ENCODE peak calls at places on chromosome 2, in nine cellular contexts. Q is neural progenitor cell, U is testis, B is endodermal cell, S is aorta, A is pancreas, T is colonic mucosa, L is endothelial cell of umbilical vein, J is gastrocnemius medialis. I is an unnamed sample. For H3K4me1 and H3K27me3, the result is how much of the 10 kb centered on the place peaks cover.

GRCh38 chr2:56008661-56009411 is 85.3 kb upstream of the EFEMP1 start:
- DNase-seq in Q (peak), U (peak), B (peak), S (peak), A (no peak), T (peak), L (peak), J (peak), I (no peak)

GRCh38 chr2:173223880-173224279 is 130.8 kb upstream of the CDCA7 start:
- DNase-seq in Q (no peak), U (no peak), B (no peak), S (no peak), A (no peak), T (no peak), L (no peak), J (no peak), I (no peak)

GRCh38 chr2:120239488-120240287 is 13.0 kb upstream of the RALB start:
- DNase-seq in Q (peak), U (no peak), B (peak), S (peak), A (peak), T (no peak), L (peak), J (no peak), I (no peak)

GRCh38 chr2:12686708-12687107 is 30.0 kb upstream of the TRIB2 start:
- DNase-seq in Q (no peak), U (no peak), B (no peak), S (no peak), A (no peak), T (no peak), L (no peak), J (no peak), I (no peak)

GRCh38 chr2:24885221-24886113 is 34.6 kb downstream of the ADCY3 start:
- DNase-seq in Q (no peak), U (no peak), B (peak), S (peak), A (no peak), T (no peak), L (no peak), J (no peak), I (no peak)

GRCh38 chr2:186757009-186757408 is 63.1 kb downstream of the FAM171B start:
- DNase-seq in Q (peak), U (no peak), B (peak), S (no peak), A (no peak), T (no peak), L (peak), J (no peak), I (no peak)

GRCh38 chr2:96404446-96405373 is 69.1 kb downstream of the NCAPH start:
- DNase-seq in Q (no peak), U (peak), B (no peak), S (peak), A (no peak), T (peak), L (no peak), J (peak), I (no peak)

GRCh38 chr2:62941413-62941812 is 109.2 kb upstream of the OTX1 start:
- DNase-seq in Q (no peak), U (no peak), B (no peak), S (no peak), A (no peak), T (no peak), L (no peak), J (no peak), I (no peak)

GRCh38 chr2:98561018-98561417 is 47.3 kb downstream of the COA5 start:
- DNase-seq in Q (no peak), U (no peak), B (no peak), S (no peak), A (no peak), T (no peak), L (no peak), J (no peak), I (no peak)

GRCh38 chr2:215451012-215451756 is 15.3 kb upstream of the FN1 start:
- DNase-seq in Q (no peak), U (no peak), B (no peak), S (no peak), A (no peak), T (no peak), L (no peak), J (no peak), I (no peak)

GRCh38 chr2:135586148-135586547 is 54.9 kb downstream of the R3HDM1 start:
- DNase-seq in Q (peak), U (no peak), B (peak), S (no peak), A (no peak), T (no peak), L (no peak), J (no peak), I (no peak)

GRCh38 chr2:101624706-101625332 is 72.7 kb upstream of the MAP4K4 start:
- DNase-seq in Q (no peak), U (no peak), B (peak), S (no peak), A (no peak), T (no peak), L (no peak), J (no peak), I (no peak)

GRCh38 chr2:38277245-38278119 is 99.6 kb downstream of the ATL2 start:
- DNase-seq in Q (peak), U (no peak), B (peak), S (no peak), A (no peak), T (no peak), L (no peak), J (no peak), I (no peak)

GRCh38 chr2:112162341-112162740 is 24.2 kb downstream of the FBLN7 start:
- DNase-seq in Q (no peak), U (no peak), B (no peak), S (peak), A (no peak), T (no peak), L (no peak), J (no peak), I (no peak)

GRCh38 chr2:138752231-138752956 is 27.8 kb downstream of the NXPH2 start:
- DNase-seq in Q (no peak), U (no peak), B (no peak), S (no peak), A (no peak), T (no peak), L (no peak), J (no peak), I (no peak)

GRCh38 chr2:176496756-176497155 is 227.5 kb downstream of the MTX2 start:
- DNase-seq in Q (no peak), U (no peak), B (no peak), S (no peak), A (no peak), T (no peak), L (no peak), J (no peak), I (no peak)

GRCh38 chr2:72961036-72961720 is 43.9 kb downstream of the EMX1 start:
- DNase-seq in Q (no peak), U (no peak), B (no peak), S (no peak), A (no peak), T (no peak), L (no peak), J (no peak), I (no peak)

GRCh38 chr2:20450201-20451108 is 3.6 kb downstream of the RHOB start:
- DNase-seq in Q (peak), U (peak), B (peak), S (peak), A (no peak), T (peak), L (peak), J (peak), I (no peak)

GRCh38 chr2:221810216-221810615 is 238.1 kb upstream of the EPHA4 start:
- DNase-seq in Q (no peak), U (no peak), B (no peak), S (no peak), A (no peak), T (no peak), L (no peak), J (no peak), I (no peak)

GRCh38 chr2:36356199-36356989 is 816 bp downstream of the CRIM1 start:
- DNase-seq in Q (peak), U (peak), B (peak), S (peak), A (peak), T (no peak), L (peak), J (peak), I (no peak)

GRCh38 chr2:119207447-119207846 is 16.2 kb upstream of the STEAP3 start:
- DNase-seq in Q (no peak), U (no peak), B (no peak), S (no peak), A (no peak), T (no peak), L (no peak), J (no peak), I (no peak)

GRCh38 chr2:73006969-73007710 is 64.4 kb downstream of the SFXN5 start:
- DNase-seq in Q (no peak), U (no peak), B (peak), S (peak), A (no peak), T (no peak), L (peak), J (no peak), I (no peak)

GRCh38 chr2:162058973-162059668 is 14.9 kb downstream of the DPP4 start:
- DNase-seq in Q (no peak), U (no peak), B (no peak), S (no peak), A (no peak), T (no peak), L (no peak), J (no peak), I (no peak)

GRCh38 chr2:173676647-173677046 is 288.5 kb downstream of the SP3 start:
- DNase-seq in Q (no peak), U (no peak), B (no peak), S (no peak), A (no peak), T (no peak), L (no peak), J (no peak), I (no peak)

GRCh38 chr2:186532891-186533290 is 46.8 kb downstream of the ZC3H15 start:
- DNase-seq in Q (no peak), U (no peak), B (no peak), S (no peak), A (no peak), T (no peak), L (peak), J (no peak), I (no peak)

GRCh38 chr2:101241158-101241557 is 11.5 kb upstream of the CNOT11 start:
- DNase-seq in Q (no peak), U (no peak), B (no peak), S (no peak), A (no peak), T (no peak), L (no peak), J (no peak), I (no peak)

GRCh38 chr2:172445851-172446250 is 18.5 kb downstream of the ITGA6 start:
- DNase-seq in Q (no peak), U (peak), B (no peak), S (no peak), A (no peak), T (no peak), L (peak), J (no peak), I (no peak)

GRCh38 chr2:216596234-216596985 is 36.8 kb upstream of the IGFBP2 start:
- DNase-seq in Q (no peak), U (no peak), B (no peak), S (no peak), A (no peak), T (no peak), L (peak), J (no peak), I (no peak)

GRCh38 chr2:80365762-80366161 is 61.2 kb upstream of the LRRTM1 start:
- DNase-seq in Q (peak), U (no peak), B (no peak), S (no peak), A (no peak), T (no peak), L (no peak), J (no peak), I (no peak)

GRCh38 chr2:86580560-86580959 is 17.3 kb upstream of the CHMP3 start:
- DNase-seq in Q (no peak), U (no peak), B (no peak), S (no peak), A (no peak), T (no peak), L (no peak), J (no peak), I (no peak)

GRCh38 chr2:33022989-33023731 is 76.4 kb downstream of the LTBP1 start:
- DNase-seq in Q (no peak), U (no peak), B (no peak), S (no peak), A (no peak), T (no peak), L (peak), J (no peak), I (no peak)

GRCh38 chr2:23330214-23330613 is 54.8 kb upstream of the KLHL29 start:
- DNase-seq in Q (peak), U (peak), B (peak), S (no peak), A (no peak), T (no peak), L (peak), J (no peak), I (no peak)

GRCh38 chr2:229043681-229044080 is 227.4 kb downstream of the PID1 start:
- DNase-seq in Q (no peak), U (no peak), B (no peak), S (no peak), A (no peak), T (no peak), L (no peak), J (no peak), I (no peak)

GRCh38 chr2:239881561-239882320 is 143.4 kb downstream of the NDUFA10 start:
- DNase-seq in Q (no peak), U (peak), B (no peak), S (no peak), A (no peak), T (peak), L (peak), J (no peak), I (no peak)

GRCh38 chr2:197498937-197499593 is 575 bp downstream of the HSPD1 start:
- DNase-seq in Q (peak), U (peak), B (peak), S (peak), A (peak), T (peak), L (peak), J (peak), I (no peak)
- H3K4me1 ChIP-seq in Q (under half), U (under half), B (under half), S (under half), A (under half), T (under half), L (under half), J (under half), I (under half)

GRCh38 chr2:3323360-3324035 is 54.1 kb downstream of the EIPR1 start:
- DNase-seq in Q (no peak), U (no peak), B (no peak), S (no peak), A (no peak), T (no peak), L (no peak), J (no peak), I (no peak)
- H3K27me3 ChIP-seq in Q (under half), U (under half), B (under half), S (under half), A (under half), T (under half), L (under half), J (under half), I (under half)

GRCh38 chr2:160224060-160224459 is 24.0 kb upstream of the ITGB6 start:
- DNase-seq in Q (no peak), U (no peak), B (no peak), S (no peak), A (no peak), T (no peak), L (peak), J (peak), I (no peak)

GRCh38 chr2:160226367-160226766 is 26.3 kb upstream of the ITGB6 start:
- DNase-seq in Q (no peak), U (no peak), B (no peak), S (no peak), A (no peak), T (no peak), L (no peak), J (no peak), I (no peak)

GRCh38 chr2:160227252-160227651 is 27.2 kb upstream of the ITGB6 start:
- DNase-seq in Q (no peak), U (no peak), B (no peak), S (no peak), A (no peak), T (no peak), L (peak), J (peak), I (no peak)

GRCh38 chr2:160224507-160224906 is 24.4 kb upstream of the ITGB6 start:
- DNase-seq in Q (no peak), U (no peak), B (no peak), S (no peak), A (no peak), T (no peak), L (no peak), J (no peak), I (no peak)

GRCh38 chr2:160225722-160226121 is 25.6 kb upstream of the ITGB6 start:
- DNase-seq in Q (no peak), U (peak), B (no peak), S (no peak), A (no peak), T (no peak), L (no peak), J (no peak), I (no peak)
- H3K4me1 ChIP-seq in Q (under half), U (under half), B (under half), S (under half), A (under half), T (under half), L (half or more), J (half or more), I (half or more)

GRCh38 chr2:127581050-127581345 is 45.5 kb downstream of the MYO7B start:
- DNase-seq in Q (no peak), U (no peak), B (peak), S (no peak), A (no peak), T (no peak), L (no peak), J (no peak), I (no peak)

GRCh38 chr2:127578411-127578810 is 42.9 kb downstream of the MYO7B start:
- DNase-seq in Q (no peak), U (no peak), B (no peak), S (peak), A (no peak), T (peak), L (no peak), J (no peak), I (no peak)

GRCh38 chr2:127581516-127582490 is 46.3 kb downstream of the MYO7B start:
- DNase-seq in Q (no peak), U (no peak), B (peak), S (peak), A (no peak), T (no peak), L (no peak), J (no peak), I (no peak)

GRCh38 chr2:127579231-127579630 is 43.7 kb downstream of the MYO7B start:
- DNase-seq in Q (no peak), U (no peak), B (no peak), S (peak), A (no peak), T (peak), L (no peak), J (no peak), I (no peak)

DNA sequence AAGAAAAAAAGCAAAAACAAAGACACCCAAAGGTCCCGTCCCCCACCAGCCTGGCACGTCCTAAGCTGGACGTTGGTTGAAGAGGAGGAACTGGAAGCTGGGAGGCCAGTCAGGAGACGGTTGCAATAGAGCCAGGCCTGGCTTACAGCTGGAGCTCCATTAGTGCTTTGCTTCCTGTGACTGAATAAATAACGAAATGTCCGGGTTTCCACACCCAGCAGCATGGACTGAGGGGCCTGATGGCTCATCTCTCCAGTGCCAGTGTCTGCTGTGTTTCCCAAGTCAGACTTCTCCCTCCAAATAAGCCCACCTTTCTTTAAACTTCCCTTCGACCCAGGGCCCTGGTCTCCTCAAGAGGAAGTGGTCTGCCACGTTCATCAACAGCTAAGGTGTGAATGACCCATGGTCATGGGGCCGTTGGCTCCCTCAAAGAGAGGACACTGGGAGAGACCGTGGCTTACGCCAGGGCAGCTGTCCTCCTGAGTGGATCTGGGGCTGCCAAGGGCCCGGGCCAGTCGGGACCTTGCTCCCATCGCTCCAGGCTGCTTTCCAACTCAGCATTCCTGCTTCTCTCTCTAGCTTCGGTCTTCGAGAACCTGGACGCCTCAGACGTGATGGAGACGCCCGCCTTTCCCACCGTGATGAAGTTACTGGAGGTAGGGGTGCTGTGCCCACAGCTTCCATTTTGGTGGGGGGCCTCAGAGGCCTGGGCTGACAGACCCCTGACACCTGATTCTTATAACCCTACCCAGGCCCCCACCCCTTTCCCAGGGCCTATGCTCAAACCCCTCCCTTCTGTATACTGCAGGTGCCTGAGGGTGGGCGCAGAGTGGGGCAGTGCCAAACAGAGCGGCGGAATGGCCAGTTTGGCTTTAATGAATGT is 44.9 kb downstream of the MYO7B start:
- DNase-seq in Q (no peak), U (no peak), B (peak), S (peak), A (no peak), T (no peak), L (no peak), J (no peak), I (no peak)
- H3K27me3 ChIP-seq in Q (under half), U (under half), B (under half), S (under half), A (under half), T (under half), L (under half), J (under half), I (under half)

DNA sequence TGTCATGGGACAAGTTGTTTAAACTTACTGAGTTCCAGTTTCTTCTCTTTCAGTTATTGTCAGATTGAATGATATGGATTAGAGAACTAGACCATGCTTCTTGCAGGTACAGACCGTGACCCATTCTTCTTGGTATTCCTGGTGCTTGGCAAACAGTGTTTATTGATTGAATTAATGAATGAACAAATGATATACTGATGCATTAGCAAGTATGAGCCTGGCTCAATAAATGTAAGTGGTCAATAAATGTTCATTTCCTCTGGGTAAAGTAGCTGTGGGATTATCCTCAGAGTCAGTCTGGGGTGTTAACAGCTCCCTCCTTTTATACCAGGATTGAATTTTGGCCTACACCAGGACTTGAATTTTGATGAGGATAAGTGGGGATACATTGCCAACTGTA is 160.2 kb downstream of the ZEB2 start:
- DNase-seq in Q (no peak), U (no peak), B (no peak), S (no peak), A (no peak), T (no peak), L (no peak), J (no peak), I (no peak)
- H3K4me1 ChIP-seq in Q (under half), U (under half), B (under half), S (under half), A (under half), T (under half), L (under half), J (under half), I (under half)

GRCh38 chr2:205925373-205926337 is 160.3 kb downstream of the INO80D start:
- DNase-seq in Q (peak), U (peak), B (peak), S (peak), A (peak), T (peak), L (peak), J (peak), I (peak)
- H3K27me3 ChIP-seq in Q (under half), U (under half), B (under half), S (under half), A (under half), T (under half), L (under half), J (under half), I (half or more)

DNA sequence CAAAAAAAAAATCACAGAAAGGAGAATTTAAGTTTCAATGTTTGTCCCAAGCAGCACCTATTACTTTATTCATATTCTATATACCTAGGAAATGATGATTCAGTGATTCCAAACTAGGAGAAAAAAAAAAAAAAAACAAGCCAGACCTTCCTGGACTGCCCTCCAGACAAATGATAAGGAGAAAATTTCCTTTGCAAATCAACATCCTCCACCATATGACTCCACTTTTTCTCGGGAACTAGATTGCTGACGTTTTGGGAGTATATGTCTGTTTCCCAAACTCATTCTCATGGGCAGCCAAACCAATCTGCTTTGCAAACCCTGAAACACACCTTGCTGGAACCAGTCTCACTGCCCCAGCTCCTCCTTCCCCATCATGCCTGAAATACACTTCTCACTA is 16.8 kb downstream of the AP1S3 start:
- DNase-seq in Q (no peak), U (no peak), B (peak), S (no peak), A (no peak), T (no peak), L (peak), J (no peak), I (no peak)
- H3K4me1 ChIP-seq in Q (under half), U (under half), B (under half), S (under half), A (under half), T (under half), L (under half), J (under half), I (under half)

GRCh38 chr2:110718382-110718781 is 14.0 kb upstream of the ACOXL start:
- DNase-seq in Q (no peak), U (no peak), B (no peak), S (no peak), A (no peak), T (no peak), L (no peak), J (no peak), I (no peak)
- H3K27me3 ChIP-seq in Q (under half), U (under half), B (under half), S (under half), A (under half), T (under half), L (under half), J (under half), I (under half)

I was measured in esophagus squamous epithelium.